ENCODE peak calls at places on chromosomes 1 and 21, in five cellular contexts. One of them, this sample, is unnamed.

GRCh38 chr1:50268049-50268448 is 155.2 kb downstream of the DMRTA2 start:
- DNase-seq in transverse colon: no peak
- DNase-seq in testis: peak; percentile 16
- DNase-seq in vagina: no peak
- DNase-seq in heart left ventricle: no peak
- DNase-seq in this sample: peak; percentile 36

GRCh38 chr1:87744763-87745162 is 416.1 kb downstream of the LMO4 start:
- DNase-seq in transverse colon: no peak
- DNase-seq in testis: no peak
- DNase-seq in vagina: no peak
- DNase-seq in heart left ventricle: no peak
- DNase-seq in this sample: no peak

GRCh38 chr1:105138445-105138821 is 1388.7 kb downstream of the AMY1C start:
- DNase-seq in transverse colon: no peak
- DNase-seq in testis: peak; percentile 45
- DNase-seq in vagina: no peak
- DNase-seq in heart left ventricle: no peak
- DNase-seq in this sample: no peak

GRCh38 chr1:48061162-48062136 is 64.3 kb upstream of the TRABD2B start:
- DNase-seq in transverse colon: peak; percentile 43
- DNase-seq in testis: peak; percentile 74
- DNase-seq in vagina: no peak
- DNase-seq in heart left ventricle: peak; percentile 33
- DNase-seq in this sample: peak; percentile 47

GRCh38 chr1:200558866-200559459 is 61.6 kb downstream of the KIF14 start:
- DNase-seq in transverse colon: no peak
- DNase-seq in testis: peak; percentile 21
- DNase-seq in vagina: no peak
- DNase-seq in heart left ventricle: no peak
- DNase-seq in this sample: no peak

GRCh38 chr1:219317762-219318353 is 144.2 kb downstream of the LYPLAL1 start:
- DNase-seq in transverse colon: no peak
- DNase-seq in testis: no peak
- DNase-seq in vagina: no peak
- DNase-seq in heart left ventricle: no peak
- DNase-seq in this sample: no peak

GRCh38 chr1:45669379-45669778 is 17.0 kb downstream of the GPBP1L1 start:
- DNase-seq in transverse colon: no peak
- DNase-seq in testis: no peak
- DNase-seq in vagina: no peak
- DNase-seq in heart left ventricle: no peak
- DNase-seq in this sample: no peak

GRCh38 chr1:92842082-92843045 is 10.5 kb downstream of the RPL5 start:
- DNase-seq in transverse colon: no peak
- DNase-seq in testis: no peak
- DNase-seq in vagina: no peak
- DNase-seq in heart left ventricle: no peak
- DNase-seq in this sample: no peak

GRCh38 chr21:44970766-44971671 is 31.2 kb downstream of the SLX9 start:
- DNase-seq in transverse colon: no peak
- DNase-seq in testis: no peak
- DNase-seq in vagina: no peak
- DNase-seq in heart left ventricle: no peak
- DNase-seq in this sample: no peak

GRCh38 chr1:110672753-110673108 is 2.0 kb downstream of the KCNA3 start:
- DNase-seq in transverse colon: peak; percentile 32
- DNase-seq in testis: no peak
- DNase-seq in vagina: no peak
- DNase-seq in heart left ventricle: no peak
- DNase-seq in this sample: no peak

GRCh38 chr21:45403825-45404725 is 890 bp upstream of the COL18A1 start:
- DNase-seq in transverse colon: peak; percentile 25
- DNase-seq in testis: peak; percentile 51
- DNase-seq in vagina: no peak
- DNase-seq in heart left ventricle: peak; percentile 78
- DNase-seq in this sample: peak; percentile 69

GRCh38 chr1:59767119-59767518 is 47.6 kb upstream of the HOOK1 start:
- DNase-seq in transverse colon: no peak
- DNase-seq in testis: no peak
- DNase-seq in vagina: no peak
- DNase-seq in heart left ventricle: no peak
- DNase-seq in this sample: no peak

GRCh38 chr1:41417746-41418145 is 56.5 kb downstream of the FOXO6 start:
- DNase-seq in transverse colon: no peak
- DNase-seq in testis: no peak
- DNase-seq in vagina: no peak
- DNase-seq in heart left ventricle: peak; percentile 16
- DNase-seq in this sample: no peak

GRCh38 chr1:15758953-15759661 is 512 bp downstream of the FBLIM1 start:
- DNase-seq in transverse colon: no peak
- DNase-seq in testis: no peak
- DNase-seq in vagina: no peak
- DNase-seq in heart left ventricle: no peak
- DNase-seq in this sample: no peak

GRCh38 chr1:172002725-172003345 is 161.5 kb downstream of the DNM3 start:
- DNase-seq in transverse colon: peak; percentile 14
- DNase-seq in testis: peak; percentile 45
- DNase-seq in vagina: no peak
- DNase-seq in heart left ventricle: no peak
- DNase-seq in this sample: peak; percentile 11

GRCh38 chr1:193629875-193630274 is 443.5 kb upstream of the B3GALT2 start:
- DNase-seq in transverse colon: no peak
- DNase-seq in testis: no peak
- DNase-seq in vagina: no peak
- DNase-seq in heart left ventricle: no peak
- DNase-seq in this sample: no peak

GRCh38 chr1:204456826-204457361 is 37.7 kb downstream of the PIK3C2B start:
- DNase-seq in transverse colon: no peak
- DNase-seq in testis: no peak
- DNase-seq in vagina: no peak
- DNase-seq in heart left ventricle: peak; percentile 58
- DNase-seq in this sample: no peak

GRCh38 chr1:179800481-179800880 is 57.4 kb downstream of the FAM163A start:
- DNase-seq in transverse colon: no peak
- DNase-seq in testis: no peak
- DNase-seq in vagina: no peak
- DNase-seq in heart left ventricle: no peak
- DNase-seq in this sample: no peak

GRCh38 chr1:55007626-55008025 is 8.9 kb downstream of the BSND start:
- DNase-seq in transverse colon: no peak
- DNase-seq in testis: no peak
- DNase-seq in vagina: no peak
- DNase-seq in heart left ventricle: no peak
- DNase-seq in this sample: no peak

GRCh38 chr21:17231771-17232170 is 281.1 kb upstream of the CXADR start:
- DNase-seq in transverse colon: no peak
- DNase-seq in testis: peak; percentile 16
- DNase-seq in vagina: no peak
- DNase-seq in heart left ventricle: no peak
- DNase-seq in this sample: no peak

GRCh38 chr1:94362466-94363058 is 55.6 kb upstream of the ABCD3 start:
- DNase-seq in transverse colon: no peak
- DNase-seq in testis: no peak
- DNase-seq in vagina: no peak
- DNase-seq in heart left ventricle: no peak
- DNase-seq in this sample: no peak

GRCh38 chr1:233614173-233614742 is 352 bp downstream of the KCNK1 start:
- DNase-seq in transverse colon: peak; percentile 25
- DNase-seq in testis: peak; percentile 56
- DNase-seq in vagina: peak; percentile 89
- DNase-seq in heart left ventricle: peak; percentile 47
- DNase-seq in this sample: peak; percentile 64

GRCh38 chr1:25516686-25517085 is 26.7 kb upstream of the LDLRAP1 start:
- DNase-seq in transverse colon: no peak
- DNase-seq in testis: no peak
- DNase-seq in vagina: no peak
- DNase-seq in heart left ventricle: no peak
- DNase-seq in this sample: no peak

GRCh38 chr1:201666645-201667044 is 127.7 kb downstream of the NAV1 start:
- DNase-seq in transverse colon: no peak
- DNase-seq in testis: no peak
- DNase-seq in vagina: no peak
- DNase-seq in heart left ventricle: no peak
- DNase-seq in this sample: no peak

GRCh38 chr1:230109871-230110667 is 43.0 kb downstream of the GALNT2 start:
- DNase-seq in transverse colon: peak; percentile 74
- DNase-seq in testis: no peak
- DNase-seq in vagina: no peak
- DNase-seq in heart left ventricle: no peak
- DNase-seq in this sample: no peak

GRCh38 chr1:6770727-6771567 is 14.3 kb upstream of the CAMTA1 start:
- DNase-seq in transverse colon: no peak
- DNase-seq in testis: no peak
- DNase-seq in vagina: no peak
- DNase-seq in heart left ventricle: no peak
- DNase-seq in this sample: peak; percentile 54

GRCh38 chr1:169885207-169885606 is 8.5 kb downstream of the SCYL3 start:
- DNase-seq in transverse colon: no peak
- DNase-seq in testis: no peak
- DNase-seq in vagina: no peak
- DNase-seq in heart left ventricle: no peak
- DNase-seq in this sample: no peak

GRCh38 chr1:117313555-117313954 is 53.7 kb upstream of the MAN1A2 start:
- DNase-seq in transverse colon: no peak
- DNase-seq in testis: no peak
- DNase-seq in vagina: no peak
- DNase-seq in heart left ventricle: no peak
- DNase-seq in this sample: no peak

GRCh38 chr1:168498159-168498609 is 45.6 kb downstream of the XCL2 start:
- DNase-seq in transverse colon: no peak
- DNase-seq in testis: no peak
- DNase-seq in vagina: no peak
- DNase-seq in heart left ventricle: no peak
- DNase-seq in this sample: no peak

GRCh38 chr1:210908257-210908656 is 225.7 kb downstream of the KCNH1 start:
- DNase-seq in transverse colon: no peak
- DNase-seq in testis: no peak
- DNase-seq in vagina: no peak
- DNase-seq in heart left ventricle: no peak
- DNase-seq in this sample: no peak

GRCh38 chr21:37626320-37626719 is 259.7 kb downstream of the DYRK1A start:
- DNase-seq in transverse colon: no peak
- DNase-seq in testis: no peak
- DNase-seq in vagina: no peak
- DNase-seq in heart left ventricle: no peak
- DNase-seq in this sample: no peak
- TF ChIP-seq POLR2A in transverse colon: no peak
- TF ChIP-seq POLR2A in testis: no peak
- TF ChIP-seq POLR2A in vagina: no peak
- TF ChIP-seq POLR2A in heart left ventricle: no peak
- TF ChIP-seq POLR2A in this sample: no peak

DNA sequence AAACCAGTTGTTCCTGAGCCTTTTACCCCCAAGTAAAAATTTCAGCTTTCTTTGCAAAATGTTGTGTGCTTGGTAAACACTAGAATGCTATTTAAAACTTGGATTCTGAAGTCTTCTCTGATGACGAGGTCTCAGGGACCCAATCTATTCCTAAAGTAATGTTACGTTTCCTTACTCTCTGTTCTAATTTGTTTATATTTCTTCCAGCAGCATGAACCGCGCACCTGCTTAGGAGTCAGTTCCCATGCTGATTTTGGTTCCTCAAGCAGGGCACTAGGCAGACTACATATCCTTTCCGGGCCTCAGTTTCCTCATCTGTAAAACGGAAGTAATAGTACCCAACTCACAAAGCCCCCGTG is 937 bp upstream of the ALDH4A1 start:
- DNase-seq in transverse colon: no peak
- DNase-seq in testis: no peak
- DNase-seq in vagina: no peak
- DNase-seq in heart left ventricle: no peak
- DNase-seq in this sample: no peak
- H3K4me1 ChIP-seq in transverse colon: peaks cover 19% of the 10 kb centered on the region
- H3K4me1 ChIP-seq in testis: peaks cover 10% of the 10 kb centered on the region
- H3K4me1 ChIP-seq in vagina: peaks cover 48% of the 10 kb centered on the region
- H3K4me1 ChIP-seq in heart left ventricle: peaks cover 13% of the 10 kb centered on the region
- H3K4me1 ChIP-seq in this sample: peaks cover 18% of the 10 kb centered on the region

DNA sequence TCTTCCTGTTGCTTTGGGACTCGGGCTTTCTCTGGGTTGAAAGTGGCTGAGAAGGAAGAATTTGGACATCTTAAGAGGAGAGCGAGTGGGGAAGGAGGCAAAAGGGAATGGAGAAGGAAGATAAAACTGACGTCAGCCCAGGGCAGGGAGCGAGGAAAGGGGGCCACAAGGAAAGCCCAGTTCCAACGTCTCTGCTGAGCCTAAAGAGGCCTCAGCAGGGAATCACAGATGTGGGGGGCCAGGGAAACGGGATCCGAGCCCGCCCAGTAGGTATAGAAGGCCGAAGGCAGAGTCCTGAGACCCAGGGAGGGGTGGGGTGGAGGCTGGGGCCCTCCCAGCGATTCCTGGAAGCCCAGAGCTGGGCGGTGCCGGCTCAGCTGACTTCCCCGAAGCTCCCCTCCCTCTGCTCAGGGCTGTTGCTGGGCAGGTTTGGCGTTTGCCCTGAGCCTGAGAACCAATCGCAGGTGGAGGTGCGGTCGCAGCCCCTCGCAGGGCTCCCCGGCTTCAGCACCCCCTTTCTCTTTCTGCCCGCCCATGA is 12.7 kb downstream of the ADAMTSL4 start:
- DNase-seq in transverse colon: peak; percentile 96
- DNase-seq in testis: peak; percentile 93
- DNase-seq in vagina: no peak
- DNase-seq in heart left ventricle: peak; percentile 98
- DNase-seq in this sample: peak; percentile 95
- TF ChIP-seq POLR2A in transverse colon: no peak
- TF ChIP-seq POLR2A in testis: no peak
- TF ChIP-seq POLR2A in vagina: peak; percentile 64
- TF ChIP-seq POLR2A in heart left ventricle: no peak
- TF ChIP-seq POLR2A in this sample: peak; percentile 62

DNA sequence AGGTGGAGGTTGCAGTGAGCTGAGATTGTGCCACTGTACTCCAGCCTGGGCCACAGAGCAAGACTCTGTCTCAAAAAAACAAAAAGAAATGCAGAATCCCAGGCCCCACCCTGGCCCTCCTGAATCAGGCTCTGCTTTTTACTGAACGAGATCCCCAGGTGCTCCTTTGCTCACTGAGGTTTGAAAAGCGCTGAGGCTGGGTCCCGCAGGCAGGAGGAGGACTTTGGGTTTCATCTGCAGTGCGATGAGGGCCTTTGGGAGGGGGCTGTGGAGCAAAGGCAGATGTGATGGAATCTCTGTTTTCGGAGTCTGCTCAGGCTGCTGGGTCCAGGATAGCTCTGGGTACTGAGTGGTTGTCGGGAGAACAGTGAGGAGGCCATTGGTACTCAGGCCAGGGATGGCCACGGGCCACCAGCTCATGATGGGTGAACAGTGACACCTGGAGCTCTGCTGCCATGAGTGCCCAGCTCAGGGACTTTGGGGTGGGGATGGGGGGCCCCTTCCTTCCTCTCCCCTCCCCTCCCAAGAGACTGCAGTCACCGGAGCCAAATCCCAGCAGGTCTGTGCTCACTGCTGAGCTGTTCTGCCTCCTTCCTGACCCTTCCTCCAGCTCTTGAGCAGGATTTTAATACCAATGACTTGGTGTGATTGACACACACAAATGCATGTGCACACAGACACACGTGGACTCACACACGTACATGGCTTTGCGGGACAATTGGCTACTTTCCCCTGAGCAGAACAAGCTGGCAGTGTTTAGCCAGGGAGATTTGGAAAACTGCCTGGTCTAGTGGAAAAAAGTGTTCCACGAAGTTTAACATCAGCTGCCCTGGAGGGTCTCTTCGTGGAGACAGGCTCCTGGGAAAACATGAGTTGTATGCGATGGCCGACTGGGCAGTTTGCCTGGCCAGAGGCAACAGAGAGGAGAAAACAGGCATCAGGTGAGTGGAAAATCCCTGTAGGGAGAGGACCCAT is 3.6 kb upstream of the DHRS3 start:
- DNase-seq in transverse colon: no peak
- DNase-seq in testis: no peak
- DNase-seq in vagina: no peak
- DNase-seq in heart left ventricle: peak; percentile 56
- DNase-seq in this sample: peak; percentile 93
- H3K4me1 ChIP-seq in transverse colon: peaks cover 21% of the 10 kb centered on the region
- H3K4me1 ChIP-seq in testis: peaks cover 12% of the 10 kb centered on the region
- H3K4me1 ChIP-seq in vagina: peaks cover 43% of the 10 kb centered on the region
- H3K4me1 ChIP-seq in heart left ventricle: peaks cover 20% of the 10 kb centered on the region
- H3K4me1 ChIP-seq in this sample: peaks cover 50% of the 10 kb centered on the region

This sample was measured in thyroid gland.